ENCODE peak calls at places on chromosome 19, in six cellular contexts. One of them, this sample, is unnamed.

GRCh38 chr19:57682226-57682766 is 519 bp downstream of the ZNF551 start:
- DNase-seq in K562: no peak
- DNase-seq in GM12892: no peak
- DNase-seq in H1: no peak
- DNase-seq in HepG2: no peak
- DNase-seq in GM12878: no peak
- DNase-seq in this sample: no peak

GRCh38 chr19:49911381-49912145 is 14.9 kb upstream of the IL4I1 start:
- DNase-seq in K562: no peak
- DNase-seq in GM12892: no peak
- DNase-seq in GM12878: peak
- DNase-seq in HepG2: no peak
- DNase-seq in H1: no peak
- DNase-seq in this sample: peak

GRCh38 chr19:8392017-8392591 is 1.9 kb downstream of the RAB11B start:
- DNase-seq in HepG2: no peak
- DNase-seq in H1: no peak
- DNase-seq in K562: no peak
- DNase-seq in GM12892: no peak
- DNase-seq in GM12878: no peak
- DNase-seq in this sample: no peak

GRCh38 chr19:4229179-4229931 is at the start of gene EBI3:
- DNase-seq in GM12892: peak
- DNase-seq in HepG2: no peak
- DNase-seq in GM12878: peak
- DNase-seq in H1: no peak
- DNase-seq in K562: peak
- DNase-seq in this sample: peak

GRCh38 chr19:49570138-49570856 is 10.1 kb downstream of the NOSIP start:
- DNase-seq in HepG2: peak
- DNase-seq in H1: peak
- DNase-seq in GM12878: no peak
- DNase-seq in GM12892: peak
- DNase-seq in K562: peak
- DNase-seq in this sample: peak

GRCh38 chr19:3671680-3672574 is 28.3 kb downstream of the PIP5K1C start:
- DNase-seq in GM12892: no peak
- DNase-seq in H1: no peak
- DNase-seq in K562: peak
- DNase-seq in GM12878: no peak
- DNase-seq in HepG2: no peak
- DNase-seq in this sample: no peak

GRCh38 chr19:41997121-41997850 is 3.3 kb upstream of the ATP1A3 start:
- DNase-seq in H1: peak
- DNase-seq in HepG2: no peak
- DNase-seq in GM12878: no peak
- DNase-seq in GM12892: peak
- DNase-seq in K562: peak
- DNase-seq in this sample: peak

GRCh38 chr19:50705422-50706019 is 14.1 kb downstream of the SHANK1 start:
- DNase-seq in GM12892: no peak
- DNase-seq in HepG2: peak
- DNase-seq in H1: peak
- DNase-seq in GM12878: peak
- DNase-seq in K562: peak
- DNase-seq in this sample: peak

GRCh38 chr19:4130635-4131438 is 6.9 kb upstream of the MAP2K2 start:
- DNase-seq in GM12892: no peak
- DNase-seq in GM12878: no peak
- DNase-seq in H1: no peak
- DNase-seq in K562: peak
- DNase-seq in HepG2: peak
- DNase-seq in this sample: no peak

GRCh38 chr19:41871573-41872383 is 5.3 kb upstream of the CD79A start:
- DNase-seq in GM12878: peak
- DNase-seq in HepG2: no peak
- DNase-seq in GM12892: peak
- DNase-seq in K562: no peak
- DNase-seq in H1: no peak
- DNase-seq in this sample: peak

GRCh38 chr19:28468701-28469459 is 744.1 kb downstream of the UQCRFS1 start:
- DNase-seq in GM12878: no peak
- DNase-seq in GM12892: no peak
- DNase-seq in K562: no peak
- DNase-seq in H1: no peak
- DNase-seq in HepG2: no peak
- DNase-seq in this sample: no peak

GRCh38 chr19:41225238-41226052 is 6.4 kb downstream of the AXL start:
- DNase-seq in GM12892: no peak
- DNase-seq in GM12878: no peak
- DNase-seq in HepG2: peak
- DNase-seq in K562: no peak
- DNase-seq in H1: no peak
- DNase-seq in this sample: no peak

GRCh38 chr19:30681162-30681996 is 309.2 kb downstream of the ZNF536 start:
- DNase-seq in GM12878: no peak
- DNase-seq in HepG2: no peak
- DNase-seq in GM12892: no peak
- DNase-seq in H1: no peak
- DNase-seq in K562: no peak
- DNase-seq in this sample: no peak

GRCh38 chr19:4327252-4327876 is 11.3 kb downstream of the STAP2 start:
- DNase-seq in GM12892: no peak
- DNase-seq in HepG2: no peak
- DNase-seq in H1: peak
- DNase-seq in K562: peak
- DNase-seq in GM12878: no peak
- DNase-seq in this sample: no peak

GRCh38 chr19:610071-610800 is 20.6 kb downstream of the HCN2 start:
- DNase-seq in GM12878: no peak
- DNase-seq in H1: no peak
- DNase-seq in K562: no peak
- DNase-seq in HepG2: no peak
- DNase-seq in GM12892: no peak
- DNase-seq in this sample: no peak

GRCh38 chr19:54316746-54317107 is 3.8 kb upstream of the LILRA5 start:
- DNase-seq in GM12878: no peak
- DNase-seq in K562: peak
- DNase-seq in GM12892: no peak
- DNase-seq in HepG2: no peak
- DNase-seq in H1: peak
- DNase-seq in this sample: no peak

GRCh38 chr19:52941941-52942370 is 18.7 kb upstream of the ZNF888 start:
- DNase-seq in H1: peak
- DNase-seq in GM12892: no peak
- DNase-seq in GM12878: no peak
- DNase-seq in K562: peak
- DNase-seq in HepG2: no peak
- DNase-seq in this sample: no peak

GRCh38 chr19:35202722-35203674 is 25.5 kb downstream of the FAM187B start:
- DNase-seq in HepG2: no peak
- DNase-seq in GM12878: no peak
- DNase-seq in K562: no peak
- DNase-seq in GM12892: no peak
- DNase-seq in H1: no peak
- DNase-seq in this sample: no peak

GRCh38 chr19:3420909-3421619 is 54.7 kb downstream of the NFIC start:
- DNase-seq in HepG2: no peak
- DNase-seq in H1: no peak
- DNase-seq in K562: no peak
- DNase-seq in GM12892: no peak
- DNase-seq in GM12878: no peak
- DNase-seq in this sample: no peak

GRCh38 chr19:38264486-38265212 is at the start of gene SPINT2:
- DNase-seq in HepG2: no peak
- DNase-seq in K562: no peak
- DNase-seq in H1: peak
- DNase-seq in GM12878: no peak
- DNase-seq in GM12892: no peak
- DNase-seq in this sample: peak

GRCh38 chr19:14063100-14063499 is 1.2 kb upstream of the PALM3 start:
- DNase-seq in K562: no peak
- DNase-seq in HepG2: no peak
- DNase-seq in H1: no peak
- DNase-seq in GM12878: no peak
- DNase-seq in GM12892: no peak
- DNase-seq in this sample: no peak
- TF ChIP-seq POLR2AphosphoS5 in K562: no peak
- TF ChIP-seq POLR2AphosphoS5 in HepG2: no peak
- TF ChIP-seq POLR2AphosphoS5 in H1: no peak
- TF ChIP-seq POLR2AphosphoS5 in GM12878: no peak
- TF ChIP-seq POLR2AphosphoS5 in GM12892: no peak
- TF ChIP-seq POLR2AphosphoS5 in this sample: no peak

DNA sequence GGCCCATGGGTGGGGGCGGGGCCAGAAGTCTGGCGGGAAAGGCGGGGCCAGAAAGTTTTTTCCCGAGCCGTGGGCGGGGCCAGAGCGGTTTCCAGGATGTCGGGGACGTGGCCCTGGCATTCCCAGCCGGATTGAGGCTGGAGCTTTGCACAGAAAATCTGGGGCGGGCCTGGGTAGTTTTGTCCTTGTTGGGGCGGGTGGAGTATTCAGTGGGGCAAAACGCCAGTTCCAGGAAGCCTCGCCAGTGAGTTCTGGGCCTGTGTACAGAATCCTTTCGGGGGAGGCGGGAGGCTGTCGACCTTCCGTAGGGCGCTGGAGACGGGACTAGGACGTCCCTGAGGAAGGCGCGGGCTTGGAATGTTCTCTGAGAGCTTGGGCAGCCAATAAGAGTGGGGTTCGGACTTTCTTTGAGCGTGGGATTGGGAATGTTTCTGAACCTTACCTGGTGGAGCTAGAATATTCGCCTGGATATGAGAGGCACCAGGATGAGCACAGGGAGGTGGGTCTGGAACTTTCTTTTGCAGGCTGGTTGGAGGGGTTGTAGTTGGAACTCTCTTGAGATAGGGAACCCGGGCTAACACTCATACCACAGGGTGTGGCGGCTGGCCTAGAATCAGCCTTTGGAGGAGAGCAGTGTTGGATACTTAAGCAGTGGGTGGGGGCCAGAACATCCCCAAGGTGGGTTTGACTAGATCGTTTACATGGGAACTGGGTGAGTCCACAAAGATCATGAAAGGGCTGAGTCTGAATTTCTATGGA is 1.3 kb downstream of the CCDC9 start:
- DNase-seq in GM12878: no peak
- DNase-seq in H1: no peak
- DNase-seq in GM12892: no peak
- DNase-seq in HepG2: no peak
- DNase-seq in K562: no peak
- DNase-seq in this sample: no peak
- TF ChIP-seq POLR2A in GM12878: no peak
- TF ChIP-seq POLR2A in H1: peak
- TF ChIP-seq POLR2A in GM12892: no peak
- TF ChIP-seq POLR2A in HepG2: peak
- TF ChIP-seq POLR2A in K562: peak
- TF ChIP-seq POLR2A in this sample: no peak

GRCh38 chr19:19193926-19194325 is 1.9 kb downstream of the RFXANK start:
- DNase-seq in HepG2: no peak
- DNase-seq in K562: no peak
- DNase-seq in GM12892: no peak
- DNase-seq in GM12878: no peak
- DNase-seq in H1: no peak
- DNase-seq in this sample: no peak

GRCh38 chr19:19191920-19192882 is at the start of the genes BORCS8 and RFXANK:
- DNase-seq in K562: peak
- DNase-seq in H1: peak
- DNase-seq in HepG2: peak
- DNase-seq in GM12892: peak
- DNase-seq in GM12878: peak
- DNase-seq in this sample: peak

DNA sequence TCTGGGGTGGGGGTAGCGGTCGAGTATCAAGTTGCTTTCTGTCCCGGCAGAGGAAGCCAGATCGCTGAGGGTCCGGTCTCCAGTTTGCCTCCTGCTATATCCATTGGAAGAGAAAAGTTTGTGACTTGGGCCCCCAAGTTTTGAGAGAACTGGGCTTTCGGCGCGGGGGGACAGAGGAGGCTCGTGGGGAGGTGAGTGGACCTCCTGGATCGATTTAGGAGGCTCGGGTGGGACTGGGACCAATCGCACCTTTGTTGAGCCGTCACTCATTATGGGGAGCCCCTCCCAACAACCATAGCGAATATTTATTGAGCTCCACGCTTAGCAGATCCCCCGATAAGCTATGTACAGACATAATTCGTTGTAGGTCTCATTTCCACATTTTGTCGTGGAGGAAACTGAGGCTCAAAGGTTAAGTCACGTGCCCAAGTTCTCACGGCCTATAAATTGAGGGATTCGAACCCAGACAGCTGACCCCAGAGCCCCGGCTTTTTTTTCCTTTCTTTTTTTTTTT is 909 bp downstream of the RFXANK start:
- DNase-seq in H1: no peak
- DNase-seq in HepG2: no peak
- DNase-seq in GM12878: no peak
- DNase-seq in K562: peak
- DNase-seq in GM12892: no peak
- DNase-seq in this sample: no peak
- TF ChIP-seq TAF1 in H1: no peak
- TF ChIP-seq TAF1 in HepG2: no peak
- TF ChIP-seq TAF1 in GM12878: peak
- TF ChIP-seq TAF1 in K562: peak
- TF ChIP-seq TAF1 in GM12892: no peak
- TF ChIP-seq TAF1 in this sample: peak

GRCh38 chr19:40144947-40145748 is 46.1 kb upstream of the MAP3K10 start:
- DNase-seq in H1: no peak
- DNase-seq in HepG2: no peak
- DNase-seq in GM12878: no peak
- DNase-seq in GM12892: no peak
- DNase-seq in K562: no peak
- DNase-seq in this sample: no peak
- TF ChIP-seq POLR2AphosphoS5 in H1: no peak
- TF ChIP-seq POLR2AphosphoS5 in HepG2: no peak
- TF ChIP-seq POLR2AphosphoS5 in GM12878: no peak
- TF ChIP-seq POLR2AphosphoS5 in GM12892: no peak
- TF ChIP-seq POLR2AphosphoS5 in K562: no peak
- TF ChIP-seq POLR2AphosphoS5 in this sample: no peak

GRCh38 chr19:1848399-1849131 is at the start of gene REXO1:
- DNase-seq in GM12892: peak
- DNase-seq in HepG2: peak
- DNase-seq in GM12878: peak
- DNase-seq in K562: peak
- DNase-seq in H1: peak
- DNase-seq in this sample: peak
- TF ChIP-seq POLR2A in GM12892: peak
- TF ChIP-seq POLR2A in HepG2: peak
- TF ChIP-seq POLR2A in GM12878: peak
- TF ChIP-seq POLR2A in K562: peak
- TF ChIP-seq POLR2A in H1: peak
- TF ChIP-seq POLR2A in this sample: peak

This sample was measured in GM12891.